ENCODE peak calls at places on chromosomes 3 and 15, in eight cellular contexts. K, S, I, Z, B, F, L and M are unnamed samples. For H3K4me1, the result is how much of the 10 kb centered on the place peaks cover.

GRCh38 chr15:55917881-55918296 is 75.5 kb downstream of the NEDD4 start:
- DNase-seq in B (peak), I (no peak), Z (peak), K (no peak), S (no peak), F (peak), L (peak), M (peak)

GRCh38 chr3:194874206-194874605 is 188.5 kb downstream of the FAM43A start:
- DNase-seq in F (no peak), Z (no peak), I (peak), K (no peak), B (no peak), S (no peak), L (no peak), M (no peak)

GRCh38 chr3:178950676-178951075 is 120.9 kb downstream of the ZMAT3 start:
- DNase-seq in S (no peak), F (no peak), Z (no peak), L (no peak), I (no peak), K (no peak), B (peak), M (no peak)

GRCh38 chr3:138786788-138787276 is 47.9 kb downstream of the PIK3CB start:
- DNase-seq in S (no peak), K (no peak), F (peak), Z (no peak), I (no peak), L (peak), B (peak), M (no peak)

GRCh38 chr3:105791919-105792786 is 76.7 kb downstream of the CBLB start:
- DNase-seq in I (no peak), B (peak), L (peak), F (peak), S (no peak), Z (no peak), K (peak), M (no peak)

GRCh38 chr15:39411102-39411989 is 169.5 kb upstream of the THBS1 start:
- DNase-seq in Z (no peak), I (no peak), F (no peak), L (no peak), K (no peak), B (peak), S (no peak), M (no peak)

GRCh38 chr3:68874551-68875348 is 57.6 kb downstream of the TAFA4 start:
- DNase-seq in Z (no peak), I (no peak), S (no peak), K (no peak), B (no peak), F (no peak), L (no peak), M (no peak)

GRCh38 chr3:87270908-87271727 is 5.3 kb downstream of the POU1F1 start:
- DNase-seq in F (no peak), Z (no peak), S (no peak), L (no peak), I (no peak), B (no peak), K (no peak), M (no peak)

GRCh38 chr3:130850846-130851245 is 43.0 kb upstream of the ATP2C1 start:
- DNase-seq in F (peak), K (no peak), I (no peak), Z (no peak), L (no peak), B (peak), S (no peak), M (no peak)

GRCh38 chr3:52845157-52845556 is 10.3 kb upstream of the MUSTN1 start:
- DNase-seq in K (peak), S (no peak), Z (no peak), B (no peak), F (peak), L (peak), I (no peak), M (no peak)

GRCh38 chr3:157317895-157318294 is 118.8 kb upstream of the PTX3 start:
- DNase-seq in B (no peak), F (no peak), L (no peak), I (no peak), K (no peak), S (no peak), Z (no peak), M (no peak)

GRCh38 chr3:160376681-160377080 is 22.3 kb downstream of the IFT80 start:
- DNase-seq in K (no peak), B (peak), L (no peak), I (no peak), S (no peak), F (peak), Z (no peak), M (no peak)

GRCh38 chr3:138049157-138049919 is 39.4 kb downstream of the CLDN18 start:
- DNase-seq in B (peak), I (peak), F (peak), K (no peak), L (no peak), S (no peak), Z (no peak), M (no peak)

GRCh38 chr15:92845109-92845508 is 55.0 kb upstream of the CHD2 start:
- DNase-seq in F (peak), I (no peak), K (no peak), S (no peak), B (peak), Z (no peak), L (peak), M (no peak)

GRCh38 chr3:35638640-35639250 is 580 bp upstream of the ARPP21 start:
- DNase-seq in S (no peak), K (no peak), F (no peak), Z (no peak), I (no peak), B (no peak), L (no peak), M (no peak)

GRCh38 chr3:123637131-123637530 is 52.3 kb upstream of the HACD2 start:
- DNase-seq in F (no peak), L (no peak), I (peak), S (no peak), Z (no peak), K (no peak), B (no peak), M (no peak)

GRCh38 chr3:71578045-71578730 is 5.3 kb downstream of the FOXP1 start:
- DNase-seq in S (no peak), K (no peak), L (no peak), F (peak), I (no peak), B (peak), Z (no peak), M (no peak)

GRCh38 chr3:60364475-60364874 is 886.8 kb downstream of the FHIT start:
- DNase-seq in B (no peak), I (no peak), L (no peak), K (no peak), F (no peak), Z (no peak), S (no peak), M (no peak)

DNA sequence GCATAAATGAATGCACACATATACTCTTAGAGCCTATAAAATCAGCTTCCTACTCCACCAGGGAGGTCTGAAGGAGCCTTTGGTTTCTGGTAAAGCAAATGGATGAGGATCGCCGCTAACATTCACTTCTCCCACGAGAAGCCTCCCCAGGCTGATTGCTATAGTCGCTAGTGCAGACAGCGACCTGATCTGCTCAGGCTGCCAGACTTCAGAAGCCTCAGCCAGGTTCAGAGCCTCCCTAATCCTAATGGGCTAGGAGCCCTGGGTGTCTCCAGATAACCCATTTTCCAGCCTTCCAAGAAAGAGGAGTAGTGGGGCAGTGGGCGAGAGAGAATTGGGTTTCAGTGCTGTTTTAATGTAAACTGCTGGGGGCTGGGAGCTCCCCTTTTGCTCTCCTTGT is 35.4 kb downstream of the TPM1 start:
- DNase-seq in K (no peak), Z (no peak), B (no peak), L (no peak), S (no peak), F (no peak), I (no peak), M (no peak)
- H3K4me1 ChIP-seq in K (under half), Z (under half), B (under half), L (under half), S (under half), F (under half), I (under half), M (under half)

GRCh38 chr15:63513728-63514127 is 9.3 kb downstream of the USP3 start:
- DNase-seq in S (no peak), B (no peak), L (no peak), K (no peak), I (no peak), Z (no peak), F (no peak), M (no peak)

GRCh38 chr15:63510548-63510940 is 6.2 kb downstream of the USP3 start:
- DNase-seq in K (no peak), S (no peak), Z (no peak), I (no peak), F (no peak), B (no peak), L (no peak), M (no peak)

GRCh38 chr15:63514533-63514943 is 10.1 kb downstream of the USP3 start:
- DNase-seq in I (no peak), S (no peak), B (peak), L (peak), F (peak), K (no peak), Z (no peak), M (no peak)

GRCh38 chr15:63512148-63512547 is 7.8 kb downstream of the USP3 start:
- DNase-seq in Z (no peak), I (no peak), S (no peak), L (no peak), K (no peak), F (no peak), B (no peak), M (no peak)

GRCh38 chr15:63513271-63513670 is 8.9 kb downstream of the USP3 start:
- DNase-seq in F (no peak), I (no peak), K (no peak), B (no peak), L (no peak), S (no peak), Z (no peak), M (no peak)
- H3K4me1 ChIP-seq in F (half or more), I (under half), K (under half), B (under half), L (half or more), S (half or more), Z (under half), M (under half)

DNA sequence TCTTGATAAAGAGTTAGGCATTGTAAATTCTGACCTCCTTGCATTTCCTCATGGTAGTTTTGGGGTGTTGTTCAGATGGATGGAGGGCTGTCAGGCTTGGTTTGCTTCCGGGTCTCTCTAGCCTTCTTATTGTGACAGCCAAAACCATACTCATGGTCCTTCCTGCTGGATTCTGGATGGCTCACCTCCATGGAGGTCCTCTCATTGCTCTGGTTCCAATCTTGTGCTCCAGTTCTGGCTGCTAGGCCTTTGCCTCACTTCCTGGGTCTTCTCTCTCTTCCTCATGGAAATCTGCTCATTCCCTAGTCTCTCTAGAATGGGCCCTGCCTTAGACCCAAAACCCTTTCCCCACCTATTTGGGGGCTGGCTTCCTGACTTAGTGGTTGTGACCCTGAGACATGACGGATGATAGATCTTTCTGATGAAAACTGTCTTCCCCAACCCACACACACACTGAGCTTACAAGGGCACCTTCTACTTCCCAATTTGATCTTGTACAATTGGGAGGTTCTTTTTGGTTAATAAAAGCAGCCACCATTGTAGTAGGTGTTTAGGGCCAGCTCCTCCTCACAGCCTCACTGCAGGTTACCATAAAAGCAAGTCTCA is 66.1 kb upstream of the XCR1 start:
- DNase-seq in Z (no peak), F (no peak), I (no peak), L (no peak), B (no peak), K (no peak), S (no peak), M (no peak)
- H3K4me1 ChIP-seq in Z (under half), F (under half), I (under half), L (under half), B (under half), K (under half), S (under half), M (under half)

GRCh38 chr3:8423307-8423706 is 78.3 kb upstream of the LMCD1 start:
- DNase-seq in K (no peak), B (no peak), I (no peak), F (no peak), L (no peak), Z (no peak), S (no peak), M (no peak)

GRCh38 chr3:8420613-8421012 is 81.0 kb upstream of the LMCD1 start:
- DNase-seq in S (no peak), K (no peak), L (no peak), I (no peak), F (no peak), B (peak), Z (no peak), M (no peak)

GRCh38 chr3:8421711-8422110 is 79.9 kb upstream of the LMCD1 start:
- DNase-seq in B (no peak), S (no peak), F (no peak), Z (no peak), I (no peak), K (no peak), L (no peak), M (no peak)

GRCh38 chr3:8424281-8424680 is 77.3 kb upstream of the LMCD1 start:
- DNase-seq in B (no peak), L (no peak), F (no peak), S (no peak), I (no peak), K (no peak), Z (no peak), M (no peak)

DNA sequence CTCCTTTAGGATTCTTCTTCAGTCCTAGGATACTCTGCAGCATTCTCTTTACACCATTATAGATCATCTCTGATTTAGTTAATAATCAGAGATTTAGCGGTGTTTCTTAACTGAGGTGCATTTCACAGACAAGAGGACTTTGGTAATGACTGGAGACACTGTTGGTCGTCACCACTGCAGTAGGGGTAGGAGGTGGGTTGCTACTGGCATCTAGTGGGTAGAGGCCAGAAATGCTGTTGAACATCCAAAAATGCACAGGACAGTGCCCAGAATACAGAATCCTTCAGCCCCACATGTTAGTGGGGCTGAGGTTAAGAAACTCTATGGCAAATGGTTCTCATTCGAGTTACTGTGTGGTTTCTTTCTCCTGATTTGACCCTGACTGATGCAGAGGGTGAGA is 80.4 kb upstream of the LMCD1 start:
- DNase-seq in B (no peak), L (no peak), F (no peak), S (no peak), I (no peak), Z (no peak), K (no peak), M (no peak)
- H3K4me1 ChIP-seq in B (under half), L (under half), F (under half), S (under half), I (under half), Z (under half), K (under half), M (under half)